ENCODE peak calls at places on chromosome 21, in ten cellular contexts. D, O, H, K, W, E, L, J, N and U are unnamed samples.

GRCh38 chr21:39673163-39673562 is 60.4 kb downstream of the B3GALT5 start:
- DNase-seq in D (no peak), O (no peak), H (no peak), K (no peak), W (no peak), E (no peak), L (no peak), J (no peak), N (no peak), U (no peak)

GRCh38 chr21:37712204-37712934 is 203.9 kb downstream of the KCNJ6 start:
- DNase-seq in D (peak; percentile 67), O (peak; percentile 71), H (no peak), K (peak; percentile 84), W (no peak), E (peak; percentile 69), L (peak; percentile 2), J (peak; percentile 86), N (peak; percentile 57), U (peak; percentile 50)

GRCh38 chr21:43767980-43768867 is 7.9 kb downstream of the CSTB start:
- DNase-seq in D (no peak), O (no peak), H (no peak), K (peak; percentile 90), W (no peak), E (no peak), L (no peak), J (no peak), N (peak; percentile 87), U (peak; percentile 89)

GRCh38 chr21:41726970-41727783 is 39.7 kb downstream of the RIPK4 start:
- DNase-seq in D (no peak), O (no peak), H (no peak), K (peak; percentile 49), W (no peak), E (no peak), L (no peak), J (no peak), N (peak; percentile 93), U (peak; percentile 90)

GRCh38 chr21:31326478-31327247 is 17.4 kb downstream of the TIAM1 start:
- DNase-seq in D (no peak), O (no peak), H (peak; percentile 38), K (no peak), W (no peak), E (peak; percentile 45), L (peak; percentile 12), J (no peak), N (no peak), U (no peak)

GRCh38 chr21:38531142-38531541 is 32.9 kb upstream of the ERG start:
- DNase-seq in D (no peak), O (no peak), H (no peak), K (no peak), W (no peak), E (no peak), L (no peak), J (no peak), N (no peak), U (no peak)

GRCh38 chr21:44299085-44299457 is 782 bp upstream of the PFKL start:
- DNase-seq in D (no peak), O (no peak), H (no peak), K (peak; percentile 30), W (no peak), E (no peak), L (no peak), J (peak; percentile 66), N (no peak), U (peak; percentile 12)

GRCh38 chr21:34280987-34281386 is 82.8 kb upstream of the KCNE2 start:
- DNase-seq in D (no peak), O (no peak), H (no peak), K (no peak), W (no peak), E (no peak), L (no peak), J (no peak), N (no peak), U (no peak)

GRCh38 chr21:17793675-17794123 is 25.5 kb downstream of the C21orf91 start:
- DNase-seq in D (no peak), O (no peak), H (no peak), K (peak; percentile 32), W (no peak), E (no peak), L (no peak), J (peak; percentile 12), N (no peak), U (no peak)

GRCh38 chr21:45050786-45051489 is 23.4 kb upstream of the ADARB1 start:
- DNase-seq in D (no peak), O (no peak), H (no peak), K (peak; percentile 98), W (no peak), E (no peak), L (no peak), J (peak; percentile 38), N (no peak), U (no peak)

GRCh38 chr21:26169611-26170470 is 729 bp downstream of the APP start:
- DNase-seq in D (peak; percentile 63), O (peak; percentile 78), H (no peak), K (peak; percentile 70), W (peak; percentile 25), E (peak; percentile 62), L (peak; percentile 30), J (peak; percentile 85), N (peak; percentile 61), U (no peak)

GRCh38 chr21:43193651-43194302 is 25.0 kb downstream of the CRYAA start:
- DNase-seq in D (no peak), O (no peak), H (no peak), K (peak; percentile 97), W (no peak), E (no peak), L (no peak), J (no peak), N (peak; percentile 96), U (peak; percentile 91)

GRCh38 chr21:39666681-39667315 is 54.1 kb downstream of the B3GALT5 start:
- DNase-seq in D (no peak), O (no peak), H (no peak), K (no peak), W (no peak), E (no peak), L (no peak), J (peak; percentile 26), N (no peak), U (no peak)

GRCh38 chr21:46667735-46668380 is 32.4 kb downstream of the PRMT2 start:
- DNase-seq in D (peak; percentile 28), O (no peak), H (no peak), K (peak; percentile 73), W (no peak), E (peak; percentile 56), L (no peak), J (peak; percentile 76), N (peak; percentile 39), U (peak; percentile 30)

GRCh38 chr21:33402011-33402979 is 918 bp upstream of the IFNGR2 start:
- DNase-seq in D (no peak), O (peak; percentile 72), H (no peak), K (peak; percentile 90), W (no peak), E (peak; percentile 73), L (no peak), J (no peak), N (peak; percentile 82), U (peak; percentile 62)

GRCh38 chr21:33968082-33968997 is 52.7 kb upstream of the ATP5PO start:
- DNase-seq in D (no peak), O (no peak), H (no peak), K (peak; percentile 59), W (no peak), E (no peak), L (no peak), J (no peak), N (peak; percentile 70), U (peak; percentile 83)